ENCODE peak calls at places on chromosomes 12 and 14, in eight cellular contexts. V is HCT116, B is A549, C is K562, S is HepG2, U is Panc1, A is GM12878, O is GM23338. R is an unnamed sample.

GRCh38 chr12:68011882-68012207 is 22.6 kb downstream of the IFNG-AS1 start:
- DNase-seq in V (no peak), B (no peak), C (no peak), S (no peak), U (no peak), A (no peak), O (peak), R (no peak)

GRCh38 chr14:58832010-58832409 is 194.2 kb downstream of the DACT1 start:
- DNase-seq in V (no peak), B (no peak), C (no peak), S (no peak), U (no peak), A (no peak), O (no peak), R (no peak)

GRCh38 chr12:80053048-80053790 is 46.1 kb upstream of the OTOGL start:
- DNase-seq in V (no peak), B (no peak), C (no peak), S (no peak), U (no peak), A (no peak), O (no peak), R (no peak)

GRCh38 chr14:68282479-68283377 is 463.1 kb downstream of the RAD51B start:
- DNase-seq in V (no peak), B (no peak), C (no peak), S (peak), U (no peak), A (peak), O (no peak), R (no peak)

GRCh38 chr14:81402123-81402495 is 2.0 kb upstream of the STON2 start:
- DNase-seq in V (no peak), B (no peak), C (peak), S (no peak), U (no peak), A (no peak), O (no peak), R (no peak)

GRCh38 chr12:53499261-53500118 is at the start of gene MAP3K12:
- DNase-seq in V (no peak), B (peak), C (peak), S (no peak), U (no peak), A (no peak), O (peak), R (peak)

GRCh38 chr14:104342435-104343293 is 204.3 kb downstream of the KIF26A start:
- DNase-seq in V (no peak), B (no peak), C (no peak), S (no peak), U (no peak), A (no peak), O (peak), R (no peak)

GRCh38 chr12:21774358-21775129 is at the start of gene KCNJ8:
- DNase-seq in V (no peak), B (peak), C (peak), S (no peak), U (no peak), A (no peak), O (peak), R (no peak)

GRCh38 chr12:120639771-120640721 is at the start of gene CABP1:
- DNase-seq in V (no peak), B (no peak), C (peak), S (peak), U (no peak), A (no peak), O (peak), R (no peak)

GRCh38 chr12:1369460-1369859 is 224.9 kb downstream of the FBXL14 start:
- DNase-seq in V (no peak), B (no peak), C (peak), S (no peak), U (no peak), A (no peak), O (no peak), R (no peak)

GRCh38 chr12:51592034-51592705 is 1.1 kb downstream of the SCN8A start:
- DNase-seq in V (no peak), B (no peak), C (no peak), S (no peak), U (no peak), A (no peak), O (peak), R (no peak)

GRCh38 chr12:51590347-51591019 is 550 bp upstream of the SCN8A start:
- DNase-seq in V (peak), B (peak), C (peak), S (peak), U (no peak), A (no peak), O (peak), R (peak)

GRCh38 chr12:51591020-51591901 is at the start of gene SCN8A:
- DNase-seq in V (peak), B (peak), C (peak), S (no peak), U (no peak), A (no peak), O (peak), R (no peak)

GRCh38 chr12:51589557-51590176 is 1.4 kb upstream of the SCN8A start:
- DNase-seq in V (no peak), B (no peak), C (no peak), S (no peak), U (no peak), A (no peak), O (no peak), R (no peak)

GRCh38 chr12:51593539-51593938 is 2.5 kb downstream of the SCN8A start:
- DNase-seq in V (no peak), B (no peak), C (peak), S (peak), U (no peak), A (no peak), O (peak), R (no peak)
- TF ChIP-seq REST in V (peak), B (peak), C (peak), S (peak), U (peak), A (peak), O (peak), R (peak)

DNA sequence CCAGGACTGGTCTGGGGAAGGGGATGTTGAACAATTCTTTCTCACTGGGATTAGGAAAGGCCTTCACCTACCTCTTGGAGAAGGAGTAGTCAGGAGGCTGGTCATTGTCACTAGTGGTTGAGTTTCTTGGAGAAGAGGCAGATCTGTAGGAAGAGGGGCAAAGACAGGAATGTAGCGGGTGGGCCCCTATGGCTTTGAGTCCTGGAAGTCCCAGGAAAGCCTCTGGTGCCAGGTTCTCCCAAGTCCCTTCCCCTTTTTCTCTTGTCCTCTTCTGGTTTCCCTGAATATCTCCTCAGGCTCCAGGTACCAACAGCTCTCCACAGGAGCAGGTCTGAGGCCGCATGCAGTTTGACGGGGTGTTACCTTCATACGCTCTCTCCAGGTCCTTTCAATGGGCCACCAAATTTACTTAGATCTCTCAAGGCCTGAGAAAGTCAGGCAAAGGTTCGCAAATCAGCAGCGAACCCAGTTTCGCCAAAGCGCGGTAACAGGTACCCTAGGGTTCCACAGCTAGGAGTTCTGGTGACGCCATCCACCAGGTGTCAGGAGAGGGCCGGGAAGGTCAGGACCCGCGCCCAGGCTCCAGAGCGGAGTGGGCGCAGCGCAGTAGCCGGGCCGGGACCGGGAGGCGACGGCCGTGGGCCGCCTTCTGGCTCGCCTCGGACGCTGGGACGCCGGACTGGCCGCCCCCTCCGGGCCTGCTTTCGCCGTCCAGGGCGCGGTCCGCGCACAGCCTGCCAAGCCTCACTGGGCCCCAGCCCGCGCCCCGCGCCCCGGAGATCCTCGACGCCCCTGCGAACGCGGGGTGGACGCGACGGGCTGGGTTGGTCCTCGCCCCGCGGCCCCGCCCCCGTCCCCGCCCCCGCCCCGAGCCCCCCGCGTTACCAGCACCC is 795 bp downstream of the SMAGP start:
- DNase-seq in V (no peak), B (peak), C (peak), S (peak), U (no peak), A (no peak), O (peak), R (peak)
- TF ChIP-seq CTCF in V (peak), B (peak), C (peak), S (peak), U (peak), A (peak), O (peak), R (no peak)

GRCh38 chr14:95268350-95268749 is 51.4 kb downstream of the CLMN start:
- DNase-seq in V (no peak), B (no peak), C (no peak), S (no peak), U (no peak), A (no peak), O (no peak), R (no peak)
- TF ChIP-seq REST in V (no peak), B (no peak), C (no peak), S (no peak), U (no peak), A (no peak), O (no peak), R (no peak)

GRCh38 chr12:113697646-113698504 is 226.2 kb upstream of the LHX5 start:
- DNase-seq in V (no peak), B (no peak), C (no peak), S (no peak), U (no peak), A (no peak), O (peak), R (no peak)
- TF ChIP-seq CTCF in V (no peak), B (no peak), C (no peak), S (peak), U (no peak), A (no peak), O (no peak), R (no peak)

R was measured in HL-60.